ENCODE peak calls at places on chromosomes 6 and 20, in four cellular contexts. N is HFFc6, J is NCI-H1436, Y is LoVo. U is an unnamed sample.

GRCh38 chr6:35954335-35954734 is 33.4 kb upstream of the SRPK1 start:
- DNase-seq in N (no peak), J (no peak), Y (no peak), U (no peak)

GRCh38 chr20:23870461-23870860 is 9.1 kb downstream of the CST5 start:
- DNase-seq in N (no peak), J (no peak), Y (no peak), U (no peak)

GRCh38 chr6:153965996-153966395 is 73.0 kb upstream of the OPRM1 start:
- DNase-seq in N (no peak), J (no peak), Y (peak), U (no peak)

GRCh38 chr6:139364302-139364981 is 10.0 kb downstream of the CITED2 start:
- DNase-seq in N (peak), J (peak), Y (peak), U (no peak)

GRCh38 chr20:38167851-38168760 is 3.0 kb upstream of the TGM2 start:
- DNase-seq in N (peak), J (no peak), Y (peak), U (peak)

GRCh38 chr20:19881080-19881840 is 123.2 kb downstream of the RIN2 start:
- DNase-seq in N (no peak), J (no peak), Y (no peak), U (no peak)

GRCh38 chr20:48294196-48294595 is 508.9 kb upstream of the SULF2 start:
- DNase-seq in N (no peak), J (no peak), Y (no peak), U (peak)

GRCh38 chr6:4374231-4374630 is 238.9 kb upstream of the ECI2 start:
- DNase-seq in N (no peak), J (no peak), Y (no peak), U (no peak)

GRCh38 chr6:113888493-113888892 is 31.3 kb downstream of the MARCKS start:
- DNase-seq in N (no peak), J (no peak), Y (peak), U (no peak)

GRCh38 chr6:10421508-10422281 is 6.8 kb upstream of the TFAP2A start:
- DNase-seq in N (no peak), J (no peak), Y (no peak), U (no peak)

GRCh38 chr6:45610832-45611231 is 233.1 kb upstream of the SUPT3H start:
- DNase-seq in N (no peak), J (no peak), Y (no peak), U (no peak)

GRCh38 chr6:83062225-83062624 is 3.4 kb downstream of the UBE3D start:
- DNase-seq in N (peak), J (no peak), Y (no peak), U (peak)

GRCh38 chr20:35604444-35604750 is 11.2 kb upstream of the SPAG4 start:
- DNase-seq in N (no peak), J (no peak), Y (no peak), U (no peak)

GRCh38 chr20:53847843-53848185 is 222.6 kb downstream of the BCAS1 start:
- DNase-seq in N (no peak), J (no peak), Y (no peak), U (no peak)

GRCh38 chr6:165422192-165422591 is 112.8 kb upstream of the C6orf118 start:
- DNase-seq in N (no peak), J (no peak), Y (no peak), U (no peak)

GRCh38 chr6:128097019-128097418 is 196.2 kb upstream of the THEMIS start:
- DNase-seq in N (no peak), J (no peak), Y (no peak), U (no peak)

GRCh38 chr20:54633374-54633773 is 158.0 kb downstream of the DOK5 start:
- DNase-seq in N (no peak), J (no peak), Y (no peak), U (no peak)

GRCh38 chr6:15754035-15754705 is 91.3 kb upstream of the DTNBP1 start:
- DNase-seq in N (peak), J (no peak), Y (no peak), U (peak)

GRCh38 chr6:56638760-56639159 is 3.9 kb downstream of the DST start:
- DNase-seq in N (no peak), J (no peak), Y (no peak), U (no peak)

GRCh38 chr6:7264041-7264440 is 49.0 kb downstream of the SSR1 start:
- DNase-seq in N (no peak), J (no peak), Y (no peak), U (no peak)

GRCh38 chr6:39926668-39927067 is 7.6 kb downstream of the MOCS1 start:
- DNase-seq in N (no peak), J (no peak), Y (no peak), U (peak)

GRCh38 chr6:63634630-63635029 is 972 bp upstream of the PHF3 start:
- DNase-seq in N (no peak), J (no peak), Y (no peak), U (no peak)

GRCh38 chr6:163941471-163941980 is 527.0 kb downstream of the QKI start:
- DNase-seq in N (no peak), J (peak), Y (no peak), U (no peak)